ENCODE peak calls at places on chromosome 1, in ten cellular contexts. L, R, H, M, C, E, P, J, F and V are unnamed samples.

GRCh38 chr1:174200746-174201145 is 41.4 kb downstream of the RABGAP1L start:
- DNase-seq in E (no peak), C (no peak), L (no peak), R (peak), H (no peak), M (no peak), P (no peak), F (no peak), J (no peak), V (no peak)

GRCh38 chr1:26156285-26157038 is 2.4 kb upstream of the FAM110D start:
- DNase-seq in L (no peak), E (no peak), F (no peak), H (no peak), J (peak), P (no peak), R (no peak), M (no peak), C (no peak), V (no peak)

GRCh38 chr1:2330035-2330434 is 61.3 kb downstream of the MORN1 start:
- DNase-seq in H (peak), M (no peak), E (no peak), J (no peak), F (no peak), P (no peak), C (no peak), R (no peak), L (no peak), V (no peak)

GRCh38 chr1:67683306-67683705 is 1.7 kb upstream of the GADD45A start:
- DNase-seq in J (no peak), P (no peak), E (no peak), F (no peak), L (no peak), C (peak), H (no peak), M (peak), R (no peak), V (no peak)

GRCh38 chr1:13732971-13733667 is 33.1 kb downstream of the PRDM2 start:
- DNase-seq in M (no peak), L (peak), R (no peak), J (no peak), H (no peak), C (no peak), F (no peak), E (no peak), P (no peak), V (no peak)

GRCh38 chr1:97433520-97434175 is 487.2 kb downstream of the DPYD start:
- DNase-seq in J (no peak), R (no peak), L (no peak), H (no peak), F (no peak), C (peak), P (peak), M (peak), E (peak), V (no peak)

GRCh38 chr1:55323760-55324159 is 108.6 kb upstream of the USP24 start:
- DNase-seq in P (no peak), J (no peak), E (no peak), R (no peak), H (no peak), M (no peak), F (no peak), C (no peak), L (no peak), V (no peak)

GRCh38 chr1:212557739-212558664 is 50.6 kb upstream of the ATF3 start:
- DNase-seq in P (no peak), C (peak), L (no peak), J (peak), F (peak), R (no peak), H (peak), M (peak), E (no peak), V (no peak)

GRCh38 chr1:55781944-55782482 is 566.8 kb upstream of the USP24 start:
- DNase-seq in R (no peak), J (no peak), F (no peak), P (peak), E (peak), H (no peak), C (peak), M (peak), L (no peak), V (no peak)

GRCh38 chr1:234730542-234731370 is 120.8 kb upstream of the IRF2BP2 start:
- DNase-seq in F (no peak), J (no peak), M (no peak), C (no peak), E (no peak), P (no peak), R (no peak), L (peak), H (no peak), V (no peak)

GRCh38 chr1:230743874-230744273 is 3.3 kb upstream of the CAPN9 start:
- DNase-seq in L (no peak), R (no peak), H (no peak), M (no peak), E (no peak), C (no peak), P (no peak), F (no peak), J (no peak), V (no peak)

GRCh38 chr1:33971018-33971710 is 107.3 kb downstream of the HMGB4 start:
- DNase-seq in R (no peak), P (no peak), H (no peak), E (peak), C (peak), F (no peak), L (no peak), J (no peak), M (no peak), V (no peak)

GRCh38 chr1:188269956-188270355 is 1441.2 kb downstream of the PLA2G4A start:
- DNase-seq in F (no peak), M (peak), P (no peak), R (no peak), C (no peak), J (no peak), E (no peak), L (no peak), H (no peak), V (no peak)

GRCh38 chr1:25805863-25806225 is 5.9 kb downstream of the SELENON start:
- DNase-seq in R (no peak), C (peak), M (no peak), F (no peak), J (no peak), P (no peak), H (peak), E (no peak), L (no peak), V (no peak)

GRCh38 chr1:96362623-96363022 is 359.0 kb upstream of the PTBP2 start:
- DNase-seq in P (peak), J (no peak), H (no peak), R (no peak), M (peak), E (peak), F (no peak), L (no peak), C (peak), V (no peak)

GRCh38 chr1:147287133-147287865 is 44.8 kb downstream of the CHD1L start:
- DNase-seq in E (no peak), F (no peak), M (no peak), C (no peak), P (no peak), R (no peak), J (no peak), L (no peak), H (no peak), V (no peak)

GRCh38 chr1:145960468-145961108 is 2.8 kb upstream of the LIX1L start:
- DNase-seq in L (peak), M (no peak), H (peak), C (peak), E (no peak), R (no peak), F (peak), J (peak), P (no peak), V (peak)

GRCh38 chr1:111089638-111090037 is 50.3 kb downstream of the DRAM2 start:
- DNase-seq in L (no peak), C (no peak), F (no peak), M (no peak), J (no peak), P (no peak), E (no peak), H (no peak), R (no peak), V (no peak)

GRCh38 chr1:97008226-97008625 is 286.6 kb downstream of the PTBP2 start:
- DNase-seq in M (no peak), R (no peak), L (no peak), E (peak), C (no peak), J (no peak), F (no peak), H (no peak), P (no peak), V (no peak)

GRCh38 chr1:98947071-98947470 is 57.6 kb downstream of the PLPPR5 start:
- DNase-seq in R (no peak), E (no peak), C (peak), L (no peak), M (no peak), P (no peak), F (no peak), J (no peak), H (no peak), V (no peak)

GRCh38 chr1:36408479-36408878 is 10.8 kb upstream of the LSM10 start:
- DNase-seq in H (no peak), M (peak), J (no peak), F (no peak), E (no peak), C (peak), P (no peak), L (no peak), R (no peak), V (no peak)

GRCh38 chr1:82162526-82163420 is 362.0 kb downstream of the ADGRL2 start:
- DNase-seq in P (no peak), H (no peak), M (peak), C (no peak), E (no peak), J (no peak), F (no peak), L (no peak), R (no peak), V (no peak)

GRCh38 chr1:204511366-204511765 is 4.8 kb upstream of the MDM4 start:
- DNase-seq in H (no peak), J (no peak), E (no peak), M (no peak), C (no peak), L (no peak), P (no peak), F (no peak), R (no peak), V (no peak)

DNA sequence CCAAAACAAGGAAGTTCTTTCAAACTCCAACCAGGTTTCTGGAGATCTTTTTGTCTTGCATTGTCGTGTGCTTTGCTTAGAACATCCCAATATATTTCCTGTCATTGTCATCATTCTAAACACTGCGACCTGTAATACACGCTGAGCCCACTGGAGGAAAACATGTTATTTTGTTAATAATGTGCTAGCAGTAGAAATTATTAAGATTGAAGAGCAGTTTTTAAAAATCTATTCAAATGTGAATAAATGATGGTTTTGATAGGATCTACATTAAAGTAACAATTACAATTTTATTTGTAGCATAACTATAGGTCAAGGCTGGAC is 268.5 kb downstream of the PTPRC start:
- DNase-seq in M (no peak), E (no peak), H (no peak), C (no peak), P (no peak), L (no peak), R (no peak), J (no peak), F (no peak), V (no peak)
- TF ChIP-seq CTCF in M (no peak), E (no peak), H (peak), C (no peak), P (no peak), L (no peak), R (no peak), J (no peak), F (no peak), V (no peak)

DNA sequence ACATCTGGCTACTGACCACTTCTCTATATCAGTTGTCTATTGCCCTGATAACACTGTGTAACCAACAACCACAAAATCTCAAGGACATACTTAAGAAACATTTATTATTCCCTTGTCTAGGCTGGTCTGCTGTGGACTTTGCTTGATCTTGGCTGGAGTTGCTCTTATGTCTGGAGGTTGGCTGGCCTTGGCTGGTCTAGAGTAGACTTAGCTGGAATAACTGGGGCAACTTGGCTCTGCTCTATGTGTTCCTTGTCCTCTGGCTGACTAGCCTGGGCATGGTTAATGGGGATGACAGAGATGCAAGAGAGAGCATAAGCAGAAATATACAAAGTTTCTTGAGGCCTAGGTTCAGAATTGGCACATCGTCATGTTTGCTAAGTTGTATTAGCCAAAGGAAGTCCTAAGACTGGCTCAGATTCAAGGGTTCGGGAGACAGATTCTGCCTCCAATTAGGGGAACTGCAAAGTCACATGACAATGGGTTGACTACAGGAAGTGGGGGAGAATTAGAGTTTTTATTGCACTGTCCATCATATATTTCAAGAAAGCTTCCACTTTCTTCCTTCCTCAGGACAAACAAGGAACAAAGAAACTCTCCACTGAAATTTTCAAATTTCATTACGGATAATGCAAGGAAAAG is 61.4 kb upstream of the HMCN1 start:
- DNase-seq in M (no peak), R (no peak), P (no peak), E (no peak), L (no peak), F (no peak), H (no peak), C (no peak), J (no peak), V (no peak)
- TF ChIP-seq CTCF in M (no peak), R (no peak), P (no peak), E (no peak), L (no peak), F (no peak), H (no peak), C (no peak), J (no peak), V (no peak)

DNA sequence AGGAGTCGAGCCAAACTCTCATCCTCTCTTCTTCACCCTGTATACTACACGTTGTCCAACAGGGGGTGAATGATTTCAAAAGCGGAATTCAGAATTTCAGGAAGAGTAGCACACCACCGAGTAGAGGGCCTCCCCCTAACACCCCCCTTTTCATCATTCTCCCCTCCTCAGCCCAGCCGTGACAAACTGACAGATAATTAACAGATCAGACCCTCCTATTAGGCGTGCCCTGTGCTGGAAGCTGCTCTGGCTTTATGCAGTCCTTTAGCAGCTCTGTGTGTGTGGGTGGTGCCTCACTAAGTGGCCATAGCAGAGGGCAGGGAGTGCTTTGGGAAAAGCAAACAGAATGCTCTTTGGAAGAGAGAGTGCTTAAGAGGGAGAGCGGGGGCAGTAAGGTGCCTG is 44.3 kb downstream of the PEX14 start:
- DNase-seq in C (no peak), P (no peak), R (no peak), F (no peak), L (no peak), M (no peak), E (no peak), J (no peak), H (no peak), V (peak)
- TF ChIP-seq CTCF in C (no peak), P (no peak), R (no peak), F (peak), L (no peak), M (peak), E (no peak), J (no peak), H (no peak), V (peak)

GRCh38 chr1:47196622-47197021 is 6.8 kb upstream of the PDZK1IP1 start:
- DNase-seq in H (no peak), J (peak), M (no peak), C (no peak), F (no peak), R (no peak), P (no peak), L (no peak), E (no peak), V (no peak)
- TF ChIP-seq CTCF in H (no peak), J (no peak), M (no peak), C (no peak), F (no peak), R (no peak), P (no peak), L (no peak), E (no peak), V (no peak)